ENCODE peak calls at places on chromosome 5, in eight cellular contexts. One of them, this sample, is unnamed.

GRCh38 chr5:78626009-78626571 is 22.5 kb downstream of the LHFPL2 start:
- DNase-seq in T-helper 1 cell: no peak
- DNase-seq in Right ventricle myocardium inferior: no peak
- DNase-seq in T-helper 9 cell: no peak
- DNase-seq in SW480: no peak
- DNase-seq in activated CD8-positive, alpha-beta T cell treated with anti-CD3 and anti-CD28 coated beads, Interleukin-2, amount 10 ng/mL, durations not matched to agents 7 days and 5 days: no peak
- DNase-seq in A172: no peak
- DNase-seq in foreskin fibroblast: peak; percentile 72
- DNase-seq in this sample: no peak

GRCh38 chr5:159310492-159310891 is 19.8 kb downstream of the IL12B start:
- DNase-seq in T-helper 9 cell: peak; percentile 1
- DNase-seq in T-helper 1 cell: no peak
- DNase-seq in foreskin fibroblast: no peak
- DNase-seq in A172: no peak
- DNase-seq in SW480: peak; percentile 46
- DNase-seq in activated CD8-positive, alpha-beta T cell treated with anti-CD3 and anti-CD28 coated beads, Interleukin-2, amount 10 ng/mL, durations not matched to agents 7 days and 5 days: peak; percentile 49
- DNase-seq in Right ventricle myocardium inferior: no peak
- DNase-seq in this sample: no peak

GRCh38 chr5:138339086-138339456 is 1.0 kb downstream of the FAM53C start:
- DNase-seq in A172: no peak
- DNase-seq in activated CD8-positive, alpha-beta T cell treated with anti-CD3 and anti-CD28 coated beads, Interleukin-2, amount 10 ng/mL, durations not matched to agents 7 days and 5 days: no peak
- DNase-seq in Right ventricle myocardium inferior: no peak
- DNase-seq in SW480: no peak
- DNase-seq in foreskin fibroblast: peak; percentile 51
- DNase-seq in T-helper 1 cell: no peak
- DNase-seq in T-helper 9 cell: no peak
- DNase-seq in this sample: no peak

GRCh38 chr5:43296835-43297234 is 16.4 kb downstream of the HMGCS1 start:
- DNase-seq in foreskin fibroblast: no peak
- DNase-seq in A172: no peak
- DNase-seq in activated CD8-positive, alpha-beta T cell treated with anti-CD3 and anti-CD28 coated beads, Interleukin-2, amount 10 ng/mL, durations not matched to agents 7 days and 5 days: no peak
- DNase-seq in T-helper 9 cell: no peak
- DNase-seq in T-helper 1 cell: no peak
- DNase-seq in Right ventricle myocardium inferior: no peak
- DNase-seq in SW480: no peak
- DNase-seq in this sample: no peak

GRCh38 chr5:168670881-168671575 is 91.9 kb upstream of the PANK3 start:
- DNase-seq in T-helper 9 cell: no peak
- DNase-seq in activated CD8-positive, alpha-beta T cell treated with anti-CD3 and anti-CD28 coated beads, Interleukin-2, amount 10 ng/mL, durations not matched to agents 7 days and 5 days: no peak
- DNase-seq in foreskin fibroblast: no peak
- DNase-seq in T-helper 1 cell: no peak
- DNase-seq in Right ventricle myocardium inferior: no peak
- DNase-seq in SW480: no peak
- DNase-seq in A172: no peak
- DNase-seq in this sample: no peak

GRCh38 chr5:53246042-53246836 is 136.7 kb upstream of the MOCS2 start:
- DNase-seq in SW480: no peak
- DNase-seq in Right ventricle myocardium inferior: no peak
- DNase-seq in activated CD8-positive, alpha-beta T cell treated with anti-CD3 and anti-CD28 coated beads, Interleukin-2, amount 10 ng/mL, durations not matched to agents 7 days and 5 days: no peak
- DNase-seq in A172: peak; percentile 85
- DNase-seq in T-helper 1 cell: no peak
- DNase-seq in foreskin fibroblast: peak; percentile 88
- DNase-seq in T-helper 9 cell: no peak
- DNase-seq in this sample: no peak

GRCh38 chr5:180078348-180078747 is 6.8 kb upstream of the RNF130 start:
- DNase-seq in SW480: no peak
- DNase-seq in activated CD8-positive, alpha-beta T cell treated with anti-CD3 and anti-CD28 coated beads, Interleukin-2, amount 10 ng/mL, durations not matched to agents 7 days and 5 days: no peak
- DNase-seq in A172: no peak
- DNase-seq in Right ventricle myocardium inferior: no peak
- DNase-seq in T-helper 9 cell: no peak
- DNase-seq in T-helper 1 cell: no peak
- DNase-seq in foreskin fibroblast: no peak
- DNase-seq in this sample: no peak

GRCh38 chr5:165296401-165297130 is 1791.1 kb downstream of the MAT2B start:
- DNase-seq in T-helper 9 cell: no peak
- DNase-seq in A172: no peak
- DNase-seq in activated CD8-positive, alpha-beta T cell treated with anti-CD3 and anti-CD28 coated beads, Interleukin-2, amount 10 ng/mL, durations not matched to agents 7 days and 5 days: no peak
- DNase-seq in SW480: no peak
- DNase-seq in T-helper 1 cell: no peak
- DNase-seq in Right ventricle myocardium inferior: no peak
- DNase-seq in foreskin fibroblast: no peak
- DNase-seq in this sample: no peak

GRCh38 chr5:180142824-180143610 is 66.0 kb downstream of the RASGEF1C start:
- DNase-seq in foreskin fibroblast: no peak
- DNase-seq in T-helper 1 cell: no peak
- DNase-seq in SW480: no peak
- DNase-seq in T-helper 9 cell: no peak
- DNase-seq in activated CD8-positive, alpha-beta T cell treated with anti-CD3 and anti-CD28 coated beads, Interleukin-2, amount 10 ng/mL, durations not matched to agents 7 days and 5 days: no peak
- DNase-seq in A172: no peak
- DNase-seq in Right ventricle myocardium inferior: no peak
- DNase-seq in this sample: no peak

GRCh38 chr5:134070648-134070978 is 43.9 kb upstream of the TCF7 start:
- DNase-seq in A172: no peak
- DNase-seq in activated CD8-positive, alpha-beta T cell treated with anti-CD3 and anti-CD28 coated beads, Interleukin-2, amount 10 ng/mL, durations not matched to agents 7 days and 5 days: no peak
- DNase-seq in T-helper 1 cell: no peak
- DNase-seq in Right ventricle myocardium inferior: no peak
- DNase-seq in SW480: peak; percentile 81
- DNase-seq in T-helper 9 cell: no peak
- DNase-seq in foreskin fibroblast: no peak
- DNase-seq in this sample: no peak

GRCh38 chr5:56512314-56512996 is 279.3 kb upstream of the ANKRD55 start:
- DNase-seq in T-helper 9 cell: no peak
- DNase-seq in Right ventricle myocardium inferior: no peak
- DNase-seq in SW480: no peak
- DNase-seq in A172: no peak
- DNase-seq in activated CD8-positive, alpha-beta T cell treated with anti-CD3 and anti-CD28 coated beads, Interleukin-2, amount 10 ng/mL, durations not matched to agents 7 days and 5 days: no peak
- DNase-seq in T-helper 1 cell: no peak
- DNase-seq in foreskin fibroblast: no peak
- DNase-seq in this sample: no peak

GRCh38 chr5:180589771-180590542 is 1.3 kb downstream of the SCGB3A1 start:
- DNase-seq in foreskin fibroblast: no peak
- DNase-seq in T-helper 1 cell: no peak
- DNase-seq in SW480: no peak
- DNase-seq in Right ventricle myocardium inferior: no peak
- DNase-seq in T-helper 9 cell: no peak
- DNase-seq in activated CD8-positive, alpha-beta T cell treated with anti-CD3 and anti-CD28 coated beads, Interleukin-2, amount 10 ng/mL, durations not matched to agents 7 days and 5 days: no peak
- DNase-seq in A172: no peak
- DNase-seq in this sample: no peak

GRCh38 chr5:144356489-144356888 is 185.8 kb downstream of the KCTD16 start:
- DNase-seq in A172: no peak
- DNase-seq in T-helper 9 cell: no peak
- DNase-seq in T-helper 1 cell: no peak
- DNase-seq in SW480: no peak
- DNase-seq in foreskin fibroblast: no peak
- DNase-seq in Right ventricle myocardium inferior: no peak
- DNase-seq in activated CD8-positive, alpha-beta T cell treated with anti-CD3 and anti-CD28 coated beads, Interleukin-2, amount 10 ng/mL, durations not matched to agents 7 days and 5 days: no peak
- DNase-seq in this sample: no peak

GRCh38 chr5:134530375-134531077 is 5.1 kb downstream of the JADE2 start:
- DNase-seq in T-helper 1 cell: no peak
- DNase-seq in activated CD8-positive, alpha-beta T cell treated with anti-CD3 and anti-CD28 coated beads, Interleukin-2, amount 10 ng/mL, durations not matched to agents 7 days and 5 days: no peak
- DNase-seq in Right ventricle myocardium inferior: peak; percentile 77
- DNase-seq in foreskin fibroblast: peak; percentile 48
- DNase-seq in SW480: no peak
- DNase-seq in A172: no peak
- DNase-seq in T-helper 9 cell: no peak
- DNase-seq in this sample: no peak

GRCh38 chr5:133247881-133248642 is 196.2 kb downstream of the HSPA4 start:
- DNase-seq in T-helper 9 cell: no peak
- DNase-seq in SW480: peak; percentile 68
- DNase-seq in activated CD8-positive, alpha-beta T cell treated with anti-CD3 and anti-CD28 coated beads, Interleukin-2, amount 10 ng/mL, durations not matched to agents 7 days and 5 days: no peak
- DNase-seq in foreskin fibroblast: no peak
- DNase-seq in Right ventricle myocardium inferior: no peak
- DNase-seq in A172: peak; percentile 61
- DNase-seq in T-helper 1 cell: no peak
- DNase-seq in this sample: no peak

GRCh38 chr5:72836810-72837209 is 20.3 kb downstream of the TNPO1 start:
- DNase-seq in SW480: no peak
- DNase-seq in T-helper 1 cell: no peak
- DNase-seq in Right ventricle myocardium inferior: no peak
- DNase-seq in T-helper 9 cell: no peak
- DNase-seq in A172: no peak
- DNase-seq in activated CD8-positive, alpha-beta T cell treated with anti-CD3 and anti-CD28 coated beads, Interleukin-2, amount 10 ng/mL, durations not matched to agents 7 days and 5 days: no peak
- DNase-seq in foreskin fibroblast: no peak
- DNase-seq in this sample: no peak

GRCh38 chr5:34749431-34749872 is 89.5 kb upstream of the TTC23L start:
- DNase-seq in SW480: no peak
- DNase-seq in T-helper 1 cell: no peak
- DNase-seq in A172: no peak
- DNase-seq in foreskin fibroblast: peak; percentile 92
- DNase-seq in activated CD8-positive, alpha-beta T cell treated with anti-CD3 and anti-CD28 coated beads, Interleukin-2, amount 10 ng/mL, durations not matched to agents 7 days and 5 days: no peak
- DNase-seq in T-helper 9 cell: no peak
- DNase-seq in Right ventricle myocardium inferior: no peak
- DNase-seq in this sample: no peak

GRCh38 chr5:38518341-38518740 is 38.1 kb downstream of the LIFR start:
- DNase-seq in T-helper 9 cell: no peak
- DNase-seq in Right ventricle myocardium inferior: no peak
- DNase-seq in T-helper 1 cell: no peak
- DNase-seq in foreskin fibroblast: peak; percentile 22
- DNase-seq in activated CD8-positive, alpha-beta T cell treated with anti-CD3 and anti-CD28 coated beads, Interleukin-2, amount 10 ng/mL, durations not matched to agents 7 days and 5 days: no peak
- DNase-seq in SW480: no peak
- DNase-seq in A172: no peak
- DNase-seq in this sample: no peak

GRCh38 chr5:55691265-55692105 is 20.6 kb downstream of the SLC38A9 start:
- DNase-seq in SW480: peak; percentile 62
- DNase-seq in A172: peak; percentile 53
- DNase-seq in T-helper 9 cell: no peak
- DNase-seq in foreskin fibroblast: peak; percentile 62
- DNase-seq in T-helper 1 cell: no peak
- DNase-seq in activated CD8-positive, alpha-beta T cell treated with anti-CD3 and anti-CD28 coated beads, Interleukin-2, amount 10 ng/mL, durations not matched to agents 7 days and 5 days: no peak
- DNase-seq in Right ventricle myocardium inferior: no peak
- DNase-seq in this sample: no peak

This sample was measured in anterior cingulate cortex.